ENCODE peak calls at places on chromosomes 11 and 22, in four cellular contexts. One of them, this sample, is unnamed.

GRCh38 chr11:27574342-27574741 is 67.8 kb upstream of the LIN7C start:
- DNase-seq in mammary epithelial cell: no peak
- DNase-seq in neural progenitor cell: no peak
- DNase-seq in MM.1S: no peak
- DNase-seq in this sample: no peak

GRCh38 chr11:121350314-121351046 is 57.9 kb downstream of the SC5D start:
- DNase-seq in mammary epithelial cell: no peak
- DNase-seq in neural progenitor cell: no peak
- DNase-seq in MM.1S: no peak
- DNase-seq in this sample: no peak

GRCh38 chr11:76588455-76589325 is 81.9 kb downstream of the LRRC32 start:
- DNase-seq in mammary epithelial cell: peak
- DNase-seq in neural progenitor cell: no peak
- DNase-seq in MM.1S: peak
- DNase-seq in this sample: no peak

GRCh38 chr11:862704-863388 is 20.2 kb downstream of the TSPAN4 start:
- DNase-seq in mammary epithelial cell: no peak
- DNase-seq in neural progenitor cell: no peak
- DNase-seq in MM.1S: no peak
- DNase-seq in this sample: no peak

GRCh38 chr11:45087301-45087700 is 59.1 kb upstream of the PRDM11 start:
- DNase-seq in mammary epithelial cell: no peak
- DNase-seq in neural progenitor cell: no peak
- DNase-seq in MM.1S: no peak
- DNase-seq in this sample: no peak

GRCh38 chr11:109423114-109423859 is 1.3 kb downstream of the C11orf87 start:
- DNase-seq in mammary epithelial cell: peak
- DNase-seq in neural progenitor cell: peak
- DNase-seq in MM.1S: no peak
- DNase-seq in this sample: peak

GRCh38 chr11:69394234-69394891 is 87.1 kb upstream of the LINC01488 start:
- DNase-seq in mammary epithelial cell: no peak
- DNase-seq in neural progenitor cell: no peak
- DNase-seq in MM.1S: no peak
- DNase-seq in this sample: no peak

GRCh38 chr11:115333951-115334350 is 170.3 kb downstream of the CADM1 start:
- DNase-seq in mammary epithelial cell: no peak
- DNase-seq in neural progenitor cell: no peak
- DNase-seq in MM.1S: no peak
- DNase-seq in this sample: no peak

GRCh38 chr22:29346659-29347058 is 31.2 kb upstream of the RASL10A start:
- DNase-seq in mammary epithelial cell: no peak
- DNase-seq in neural progenitor cell: no peak
- DNase-seq in MM.1S: no peak
- DNase-seq in this sample: no peak

GRCh38 chr11:22138264-22138663 is 54.6 kb upstream of the ANO5 start:
- DNase-seq in mammary epithelial cell: no peak
- DNase-seq in neural progenitor cell: no peak
- DNase-seq in MM.1S: no peak
- DNase-seq in this sample: no peak

GRCh38 chr11:82960000-82960778 is 58.7 kb downstream of the DDIAS start:
- DNase-seq in mammary epithelial cell: no peak
- DNase-seq in neural progenitor cell: no peak
- DNase-seq in MM.1S: peak
- DNase-seq in this sample: no peak
- H3K4me2 ChIP-seq in mammary epithelial cell: no peak
- H3K4me2 ChIP-seq in neural progenitor cell: no peak
- H3K4me2 ChIP-seq in MM.1S: peak
- H3K4me2 ChIP-seq in this sample: no peak

DNA sequence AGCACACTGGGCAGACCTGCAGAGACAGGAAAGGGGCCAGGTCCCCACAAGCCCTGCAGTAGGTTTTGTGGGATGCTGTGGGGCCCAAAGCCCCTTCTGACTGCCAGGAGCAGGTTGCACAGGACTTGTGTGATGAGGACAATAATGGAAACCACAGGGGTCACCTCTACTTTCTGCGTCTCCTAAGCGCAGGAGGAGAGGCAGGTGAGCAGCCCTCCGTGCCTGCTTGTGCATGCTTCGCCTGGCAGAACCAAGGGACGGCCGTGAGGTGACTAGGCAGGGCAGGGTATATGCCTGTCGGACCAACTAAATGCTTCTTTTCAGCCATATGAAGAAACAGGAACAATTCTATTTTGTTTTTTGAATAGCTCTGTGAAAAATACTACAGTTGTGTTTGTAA is 77.9 kb upstream of the PITPNB start:
- DNase-seq in mammary epithelial cell: no peak
- DNase-seq in neural progenitor cell: no peak
- DNase-seq in MM.1S: no peak
- DNase-seq in this sample: no peak
- H3K27ac ChIP-seq in mammary epithelial cell: no peak
- H3K27ac ChIP-seq in neural progenitor cell: no peak
- H3K27ac ChIP-seq in MM.1S: no peak
- H3K27ac ChIP-seq in this sample: no peak

GRCh38 chr11:65042899-65043298 is 1.9 kb downstream of the SAC3D1 start:
- DNase-seq in mammary epithelial cell: no peak
- DNase-seq in neural progenitor cell: no peak
- DNase-seq in MM.1S: no peak
- DNase-seq in this sample: no peak
- H3K4me2 ChIP-seq in mammary epithelial cell: peak
- H3K4me2 ChIP-seq in neural progenitor cell: no peak
- H3K4me2 ChIP-seq in MM.1S: no peak
- H3K4me2 ChIP-seq in this sample: no peak

GRCh38 chr11:75155570-75156422 is 4.9 kb downstream of the SLCO2B1 start:
- DNase-seq in mammary epithelial cell: no peak
- DNase-seq in neural progenitor cell: no peak
- DNase-seq in MM.1S: no peak
- DNase-seq in this sample: no peak
- H3K27ac ChIP-seq in mammary epithelial cell: no peak
- H3K27ac ChIP-seq in neural progenitor cell: no peak
- H3K27ac ChIP-seq in MM.1S: no peak
- H3K27ac ChIP-seq in this sample: no peak

GRCh38 chr11:19079643-19080440 is 19.3 kb upstream of the MRGPRX2 start:
- DNase-seq in mammary epithelial cell: peak
- DNase-seq in neural progenitor cell: no peak
- DNase-seq in MM.1S: no peak
- DNase-seq in this sample: peak

GRCh38 chr11:19077965-19078364 is 17.4 kb upstream of the MRGPRX2 start:
- DNase-seq in mammary epithelial cell: no peak
- DNase-seq in neural progenitor cell: no peak
- DNase-seq in MM.1S: no peak
- DNase-seq in this sample: no peak

GRCh38 chr11:19083166-19083565 is 22.6 kb upstream of the MRGPRX2 start:
- DNase-seq in mammary epithelial cell: no peak
- DNase-seq in neural progenitor cell: no peak
- DNase-seq in MM.1S: no peak
- DNase-seq in this sample: no peak

GRCh38 chr11:19076744-19077589 is 16.4 kb upstream of the MRGPRX2 start:
- DNase-seq in mammary epithelial cell: peak
- DNase-seq in neural progenitor cell: peak
- DNase-seq in MM.1S: peak
- DNase-seq in this sample: peak

GRCh38 chr11:19080579-19080993 is 20.1 kb upstream of the MRGPRX2 start:
- DNase-seq in mammary epithelial cell: peak
- DNase-seq in neural progenitor cell: no peak
- DNase-seq in MM.1S: no peak
- DNase-seq in this sample: peak
- H3K4me2 ChIP-seq in mammary epithelial cell: no peak
- H3K4me2 ChIP-seq in neural progenitor cell: no peak
- H3K4me2 ChIP-seq in MM.1S: no peak
- H3K4me2 ChIP-seq in this sample: no peak

DNA sequence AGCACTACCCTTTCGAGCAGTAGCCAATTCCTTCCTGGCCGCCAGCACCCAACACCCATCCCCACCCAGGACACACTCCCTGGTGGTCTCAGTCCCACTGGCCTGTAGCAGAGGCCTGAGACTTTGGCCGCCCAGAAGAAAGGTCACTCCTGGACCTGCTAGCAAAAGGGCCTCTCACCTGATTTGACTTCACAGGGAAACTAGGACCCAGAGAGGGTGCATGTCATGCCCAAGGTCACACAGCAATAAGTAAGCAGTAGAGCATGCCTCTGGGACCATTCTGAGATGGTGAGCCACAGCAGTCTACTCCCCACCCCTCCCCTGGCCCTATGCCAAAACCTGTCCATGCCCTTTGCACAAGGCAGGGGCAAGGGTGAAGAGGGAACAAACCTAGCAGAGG is 7.3 kb downstream of the ARRB1 start:
- DNase-seq in mammary epithelial cell: no peak
- DNase-seq in neural progenitor cell: no peak
- DNase-seq in MM.1S: no peak
- DNase-seq in this sample: no peak
- H3K27ac ChIP-seq in mammary epithelial cell: no peak
- H3K27ac ChIP-seq in neural progenitor cell: no peak
- H3K27ac ChIP-seq in MM.1S: no peak
- H3K27ac ChIP-seq in this sample: no peak

GRCh38 chr11:59839615-59840014 is 5.7 kb downstream of the CBLIF start:
- DNase-seq in mammary epithelial cell: no peak
- DNase-seq in neural progenitor cell: no peak
- DNase-seq in MM.1S: no peak
- DNase-seq in this sample: no peak
- H3K4me2 ChIP-seq in mammary epithelial cell: no peak
- H3K4me2 ChIP-seq in neural progenitor cell: no peak
- H3K4me2 ChIP-seq in MM.1S: no peak
- H3K4me2 ChIP-seq in this sample: no peak

GRCh38 chr11:68106165-68106940 is 14.8 kb downstream of the CHKA start:
- DNase-seq in mammary epithelial cell: peak
- DNase-seq in neural progenitor cell: no peak
- DNase-seq in MM.1S: no peak
- DNase-seq in this sample: no peak
- H3K27ac ChIP-seq in mammary epithelial cell: no peak
- H3K27ac ChIP-seq in neural progenitor cell: peak
- H3K27ac ChIP-seq in MM.1S: no peak
- H3K27ac ChIP-seq in this sample: no peak

DNA sequence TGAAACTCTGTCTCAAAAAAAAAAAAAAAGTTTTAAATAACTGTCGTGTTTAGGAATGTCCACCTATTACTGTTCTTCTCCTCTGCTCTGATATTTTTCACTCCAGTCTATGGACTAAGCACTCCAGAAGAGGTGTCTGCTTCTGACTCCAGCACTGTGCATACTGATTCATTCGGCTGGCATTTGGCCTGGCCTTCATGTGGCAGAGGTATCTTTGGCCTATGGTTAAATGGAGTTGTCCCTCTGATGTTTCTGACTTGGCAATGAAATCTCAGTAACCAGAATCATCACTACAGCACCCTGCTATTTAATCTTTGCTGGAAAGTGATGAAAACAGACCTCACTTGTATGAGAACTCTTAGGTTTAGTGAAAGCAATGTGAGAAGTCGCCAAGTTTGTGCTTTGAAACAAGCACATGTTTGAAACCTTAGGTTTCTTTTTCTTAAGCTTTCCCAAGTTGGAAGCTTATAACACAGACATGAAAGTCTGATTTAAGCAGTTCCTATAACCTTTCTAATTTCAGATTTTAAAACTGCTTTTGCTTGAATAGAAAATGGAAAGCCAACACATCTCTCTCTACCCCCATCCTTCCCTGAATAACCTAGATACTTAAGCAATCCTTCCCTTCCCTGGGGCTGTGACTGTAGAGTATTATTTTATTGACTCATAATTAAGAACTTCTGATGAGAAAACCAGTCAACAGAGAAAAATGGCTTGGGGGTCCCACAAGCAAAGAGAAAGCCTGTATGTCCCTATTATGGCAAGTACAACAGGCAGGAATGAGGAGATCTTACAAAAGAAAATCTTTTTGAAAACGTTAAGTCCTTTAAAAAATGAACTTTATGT is 155.0 kb downstream of the MAML2 start:
- DNase-seq in mammary epithelial cell: peak
- DNase-seq in neural progenitor cell: no peak
- DNase-seq in MM.1S: no peak
- DNase-seq in this sample: peak
- H3K4me2 ChIP-seq in mammary epithelial cell: peak
- H3K4me2 ChIP-seq in neural progenitor cell: no peak
- H3K4me2 ChIP-seq in MM.1S: peak
- H3K4me2 ChIP-seq in this sample: peak

This sample was measured in fibroblast of lung.